ENCODE peak calls at places on chromosome 1, in seven cellular contexts. I is RWPE2, H is left lung, R is neural crest cell, P is sigmoid colon, S is IMR-90, N is GM23338. J is an unnamed sample.

GRCh38 chr1:154492115-154492514 is 9.9 kb upstream of the TDRD10 start:
- DNase-seq in I (no peak), H (no peak), R (no peak), P (no peak), S (no peak), N (no peak), J (no peak)

GRCh38 chr1:42380617-42381423 is at the start of gene RIMKLA:
- DNase-seq in I (no peak), H (peak), R (peak), P (peak), S (peak), N (peak), J (no peak)

GRCh38 chr1:53681647-53682368 is 57.2 kb downstream of the GLIS1 start:
- DNase-seq in I (no peak), H (no peak), R (peak), P (no peak), S (peak), N (peak), J (peak)

GRCh38 chr1:167145965-167146364 is 52.1 kb downstream of the STYXL2 start:
- DNase-seq in I (no peak), H (no peak), R (no peak), P (no peak), S (no peak), N (no peak), J (no peak)

GRCh38 chr1:214583824-214584554 is 19.0 kb upstream of the CENPF start:
- DNase-seq in I (no peak), H (no peak), R (no peak), P (no peak), S (no peak), N (no peak), J (no peak)

GRCh38 chr1:170660874-170661645 is 2.9 kb upstream of the PRRX1 start:
- DNase-seq in I (no peak), H (peak), R (no peak), P (no peak), S (peak), N (peak), J (no peak)

GRCh38 chr1:44261963-44262362 is 48.7 kb downstream of the DMAP1 start:
- DNase-seq in I (no peak), H (no peak), R (no peak), P (no peak), S (no peak), N (no peak), J (no peak)

GRCh38 chr1:168945870-168946269 is 160.6 kb upstream of the ATP1B1 start:
- DNase-seq in I (no peak), H (no peak), R (no peak), P (peak), S (no peak), N (no peak), J (peak)

GRCh38 chr1:85708826-85709222 is 591 bp upstream of the ZNHIT6 start:
- DNase-seq in I (no peak), H (no peak), R (no peak), P (no peak), S (no peak), N (peak), J (no peak)

GRCh38 chr1:11655263-11656079 is 794 bp downstream of the FBXO44 start:
- DNase-seq in I (no peak), H (no peak), R (no peak), P (no peak), S (no peak), N (peak), J (no peak)

GRCh38 chr1:91901231-91901630 is 15.3 kb upstream of the TGFBR3 start:
- DNase-seq in I (no peak), H (no peak), R (no peak), P (no peak), S (peak), N (no peak), J (no peak)

GRCh38 chr1:215606564-215607168 is 39.6 kb downstream of the KCTD3 start:
- DNase-seq in I (no peak), H (no peak), R (no peak), P (no peak), S (peak), N (peak), J (no peak)

GRCh38 chr1:207938016-207938415 is 27.1 kb upstream of the CD34 start:
- DNase-seq in I (no peak), H (no peak), R (no peak), P (no peak), S (peak), N (no peak), J (no peak)

GRCh38 chr1:152613511-152613910 is at the start of gene LCE3B:
- DNase-seq in I (no peak), H (no peak), R (no peak), P (no peak), S (no peak), N (no peak), J (no peak)

GRCh38 chr1:29853716-29854330 is 617.5 kb downstream of the PTPRU start:
- DNase-seq in I (no peak), H (no peak), R (no peak), P (no peak), S (no peak), N (no peak), J (no peak)

GRCh38 chr1:212228076-212228475 is 57.1 kb upstream of the PPP2R5A start:
- DNase-seq in I (no peak), H (no peak), R (no peak), P (no peak), S (no peak), N (no peak), J (no peak)

GRCh38 chr1:168112673-168113305 is 23.9 kb downstream of the GPR161 start:
- DNase-seq in I (peak), H (no peak), R (no peak), P (no peak), S (peak), N (no peak), J (no peak)

GRCh38 chr1:246161626-246162025 is 345.5 kb downstream of the SMYD3 start:
- DNase-seq in I (no peak), H (no peak), R (no peak), P (no peak), S (peak), N (no peak), J (no peak)

GRCh38 chr1:90926971-90927370 is 94.9 kb downstream of the ZNF644 start:
- DNase-seq in I (no peak), H (no peak), R (no peak), P (no peak), S (no peak), N (peak), J (no peak)

GRCh38 chr1:208131631-208132286 is 112.4 kb downstream of the PLXNA2 start:
- DNase-seq in I (no peak), H (no peak), R (no peak), P (no peak), S (no peak), N (no peak), J (no peak)

GRCh38 chr1:112937070-112937469 is 18.9 kb downstream of the SLC16A1 start:
- DNase-seq in I (no peak), H (no peak), R (no peak), P (no peak), S (peak), N (no peak), J (no peak)

GRCh38 chr1:6301526-6301925 is 40.6 kb upstream of the GPR153 start:
- DNase-seq in I (no peak), H (no peak), R (no peak), P (no peak), S (peak), N (no peak), J (no peak)

GRCh38 chr1:156599811-156600210 is 1.5 kb downstream of the GPATCH4 start:
- DNase-seq in I (no peak), H (no peak), R (no peak), P (no peak), S (no peak), N (no peak), J (no peak)

GRCh38 chr1:211653329-211653728 is 22.1 kb downstream of the NEK2 start:
- DNase-seq in I (no peak), H (no peak), R (no peak), P (no peak), S (no peak), N (no peak), J (no peak)

GRCh38 chr1:39727221-39727931 is 11.3 kb upstream of the PPIE start:
- DNase-seq in I (no peak), H (no peak), R (no peak), P (no peak), S (no peak), N (no peak), J (no peak)

GRCh38 chr1:220887202-220887867 is 8.1 kb downstream of the HLX start:
- DNase-seq in I (no peak), H (peak), R (no peak), P (no peak), S (no peak), N (peak), J (no peak)

GRCh38 chr1:230188826-230189225 is 121.8 kb downstream of the GALNT2 start:
- DNase-seq in I (no peak), H (no peak), R (no peak), P (no peak), S (no peak), N (no peak), J (no peak)

GRCh38 chr1:27423701-27424100 is 31.3 kb downstream of the GPR3 start:
- DNase-seq in I (no peak), H (no peak), R (no peak), P (no peak), S (no peak), N (no peak), J (no peak)

GRCh38 chr1:93636712-93637111 is 44.9 kb downstream of the BCAR3 start:
- DNase-seq in I (no peak), H (no peak), R (no peak), P (no peak), S (no peak), N (no peak), J (no peak)

GRCh38 chr1:35223109-35223630 is 30.2 kb upstream of the SFPQ start:
- DNase-seq in I (no peak), H (no peak), R (no peak), P (no peak), S (no peak), N (no peak), J (no peak)

GRCh38 chr1:93751391-93752250 is 70.0 kb upstream of the BCAR3 start:
- DNase-seq in I (no peak), H (no peak), R (no peak), P (peak), S (no peak), N (no peak), J (no peak)

GRCh38 chr1:151897861-151898468 is 11.3 kb downstream of the THEM4 start:
- DNase-seq in I (no peak), H (no peak), R (no peak), P (no peak), S (no peak), N (no peak), J (no peak)

GRCh38 chr1:5998906-5999301 is 6.7 kb upstream of the NPHP4 start:
- DNase-seq in I (peak), H (peak), R (no peak), P (peak), S (no peak), N (no peak), J (no peak)

GRCh38 chr1:204454476-204454875 is 40.1 kb downstream of the PIK3C2B start:
- DNase-seq in I (no peak), H (no peak), R (no peak), P (no peak), S (no peak), N (peak), J (no peak)

GRCh38 chr1:3156936-3157335 is 87.9 kb downstream of the PRDM16 start:
- DNase-seq in I (no peak), H (no peak), R (no peak), P (no peak), S (no peak), N (no peak), J (no peak)

GRCh38 chr1:119008483-119009299 is 20.5 kb upstream of the TBX15 start:
- DNase-seq in I (no peak), H (no peak), R (no peak), P (no peak), S (peak), N (peak), J (no peak)

GRCh38 chr1:11790101-11790879 is 15.5 kb downstream of the MTHFR start:
- DNase-seq in I (no peak), H (peak), R (no peak), P (no peak), S (no peak), N (no peak), J (no peak)

GRCh38 chr1:116585886-116586285 is 15.1 kb upstream of the CD58 start:
- DNase-seq in I (no peak), H (no peak), R (no peak), P (no peak), S (no peak), N (no peak), J (no peak)

GRCh38 chr1:116586741-116587143 is 15.9 kb upstream of the CD58 start:
- DNase-seq in I (no peak), H (no peak), R (no peak), P (no peak), S (no peak), N (peak), J (no peak)

DNA sequence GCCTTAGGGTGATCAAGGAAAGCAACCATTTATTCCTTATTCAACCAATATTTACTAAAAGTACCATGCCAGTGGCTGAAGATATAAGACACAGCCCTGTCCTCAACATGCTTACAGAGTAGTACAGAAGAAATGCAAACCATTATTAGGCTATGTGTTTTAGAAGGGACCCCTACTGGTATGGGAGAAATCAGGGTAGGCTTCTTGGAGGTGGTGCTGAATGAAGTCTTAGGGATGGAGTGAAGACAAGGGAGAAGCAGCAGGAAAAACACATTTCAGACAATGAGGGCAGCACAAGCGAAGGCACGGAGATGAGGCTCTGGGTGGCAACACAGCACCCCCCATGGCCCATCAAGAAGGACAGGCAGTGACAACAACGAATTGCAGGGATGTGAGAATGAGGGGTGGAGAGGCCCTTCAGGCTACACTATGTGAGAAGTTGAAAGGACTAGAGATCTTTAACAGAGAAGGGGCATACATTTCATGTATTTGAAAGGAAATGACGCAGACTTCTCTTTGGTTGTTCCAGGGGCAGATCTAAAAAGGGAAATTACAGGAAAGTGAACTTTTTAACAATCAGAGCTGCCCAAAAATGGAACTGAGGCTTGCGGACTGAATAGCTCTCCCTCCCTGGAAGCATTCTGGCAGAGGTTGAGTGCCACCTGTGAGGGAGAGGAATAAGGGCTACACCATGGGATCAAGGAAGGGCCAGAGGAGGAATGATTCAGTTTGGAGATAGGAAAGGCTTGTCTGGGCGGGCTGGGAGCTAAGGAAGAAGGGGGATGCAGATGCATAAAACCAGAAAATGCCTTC is 16.9 kb upstream of the CD58 start:
- DNase-seq in I (no peak), H (no peak), R (no peak), P (no peak), S (no peak), N (no peak), J (no peak)
- TF ChIP-seq CTCF in I (no peak), H (no peak), R (no peak), P (no peak), S (no peak), N (no peak), J (no peak)

GRCh38 chr1:157739229-157739901 is 37.6 kb downstream of the FCRL2 start:
- DNase-seq in I (no peak), H (no peak), R (no peak), P (no peak), S (no peak), N (peak), J (no peak)

GRCh38 chr1:157732755-157733154 is 32.2 kb upstream of the FCRL3 start:
- DNase-seq in I (no peak), H (no peak), R (no peak), P (no peak), S (no peak), N (no peak), J (no peak)

GRCh38 chr1:157734328-157734727 is 33.8 kb upstream of the FCRL3 start:
- DNase-seq in I (no peak), H (no peak), R (no peak), P (no peak), S (no peak), N (no peak), J (no peak)
- TF ChIP-seq CTCF in I (no peak), H (no peak), R (no peak), P (no peak), S (no peak), N (no peak), J (no peak)

GRCh38 chr1:175824079-175824478 is 80.7 kb upstream of the TNR start:
- DNase-seq in I (no peak), H (no peak), R (no peak), P (no peak), S (no peak), N (peak), J (no peak)
- TF ChIP-seq CTCF in I (no peak), H (no peak), R (peak), P (no peak), S (no peak), N (peak), J (no peak)

DNA sequence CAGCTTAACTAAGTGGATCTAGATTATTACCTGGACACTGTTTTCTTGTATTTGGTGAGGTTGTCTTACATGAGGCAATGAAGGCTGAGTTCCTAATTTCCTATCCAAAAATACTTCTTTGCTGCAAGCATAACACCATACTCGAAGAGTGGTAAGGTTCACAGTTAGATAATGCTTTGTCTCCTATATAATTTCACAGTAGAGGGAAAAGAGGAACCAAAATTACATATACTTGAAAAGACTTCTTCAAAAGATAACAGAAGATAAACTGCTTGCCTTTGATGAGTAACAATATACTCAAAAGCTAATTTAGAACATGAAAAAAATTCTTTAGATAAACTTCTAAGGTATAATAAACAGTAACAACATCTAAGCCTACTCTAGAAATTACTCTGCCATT is 20.4 kb downstream of the USP33 start:
- DNase-seq in I (no peak), H (no peak), R (no peak), P (no peak), S (no peak), N (no peak), J (no peak)
- TF ChIP-seq CTCF in I (no peak), H (no peak), R (no peak), P (no peak), S (no peak), N (no peak), J (no peak)

DNA sequence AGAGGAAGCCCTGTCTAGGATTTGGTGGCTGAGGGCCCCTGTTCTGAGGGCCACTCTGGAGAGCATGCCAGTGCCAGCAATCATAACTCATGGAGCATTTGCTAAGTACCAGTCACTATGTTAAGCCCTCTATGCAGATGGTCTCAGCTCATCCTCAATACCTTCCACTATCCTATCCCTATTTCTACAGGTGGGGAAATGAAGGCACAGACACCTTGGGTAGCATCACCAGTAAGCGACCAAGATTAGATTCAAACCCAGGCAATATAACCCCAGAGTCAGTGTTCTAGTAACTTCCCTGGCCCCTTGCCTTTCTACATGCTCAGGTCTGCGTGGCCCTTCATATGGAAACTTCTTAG is 7.9 kb upstream of the NBPF1 start:
- DNase-seq in I (no peak), H (no peak), R (no peak), P (no peak), S (no peak), N (peak), J (no peak)
- TF ChIP-seq CTCF in I (peak), H (no peak), R (peak), P (no peak), S (no peak), N (no peak), J (no peak)

DNA sequence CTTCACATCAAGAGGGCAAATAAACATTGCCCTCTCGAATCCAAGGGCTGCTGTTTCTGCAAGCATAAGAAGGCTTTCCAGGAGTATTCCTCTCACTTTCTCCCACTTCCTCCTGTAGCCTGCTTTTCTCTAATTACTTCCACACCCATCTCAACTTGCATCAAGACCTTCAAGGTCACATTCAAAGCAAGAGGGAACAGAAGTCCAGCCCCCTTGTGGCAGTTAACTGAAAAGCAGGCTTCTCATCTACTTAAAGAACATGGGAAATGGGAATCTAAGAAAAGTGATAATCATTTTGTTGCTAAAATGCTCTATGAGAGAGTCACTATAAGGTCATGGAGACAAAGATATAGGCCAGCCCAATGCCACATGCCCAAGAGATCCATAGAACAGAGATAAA is 874.4 kb downstream of the KCNT2 start:
- DNase-seq in I (no peak), H (no peak), R (no peak), P (no peak), S (no peak), N (peak), J (no peak)
- TF ChIP-seq CTCF in I (peak), H (no peak), R (peak), P (no peak), S (peak), N (peak), J (no peak)

GRCh38 chr1:52264530-52265115 is 101.4 kb downstream of the CC2D1B start:
- DNase-seq in I (no peak), H (no peak), R (no peak), P (no peak), S (no peak), N (no peak), J (no peak)
- TF ChIP-seq CTCF in I (no peak), H (no peak), R (no peak), P (no peak), S (no peak), N (peak), J (no peak)